ENCODE peak calls at places on chromosomes 11 and 22, in six cellular contexts. J, U, B, S, F and K are unnamed samples.

GRCh38 chr11:11155962-11156815 is 196.9 kb downstream of the CSNK2A3 start:
- DNase-seq in J (peak), U (peak), B (no peak), S (no peak), F (no peak), K (peak)

GRCh38 chr11:117931331-117931950 is 2.2 kb upstream of the TMPRSS13 start:
- DNase-seq in J (no peak), U (no peak), B (no peak), S (no peak), F (no peak), K (no peak)

GRCh38 chr11:9982127-9982795 is 311.8 kb downstream of the SBF2 start:
- DNase-seq in J (peak), U (no peak), B (peak), S (no peak), F (no peak), K (no peak)

GRCh38 chr11:97814325-97814959 is 1206.3 kb upstream of the CNTN5 start:
- DNase-seq in J (no peak), U (no peak), B (peak), S (no peak), F (no peak), K (no peak)

GRCh38 chr11:130760515-130761125 is 155.7 kb downstream of the SNX19 start:
- DNase-seq in J (no peak), U (no peak), B (no peak), S (no peak), F (no peak), K (no peak)

GRCh38 chr11:117823941-117824420 is 563 bp downstream of the FXYD2 start:
- DNase-seq in J (no peak), U (peak), B (peak), S (no peak), F (no peak), K (no peak)

GRCh38 chr22:44712962-44713361 is 11.0 kb downstream of the PRR5 start:
- DNase-seq in J (no peak), U (no peak), B (no peak), S (no peak), F (no peak), K (no peak)

GRCh38 chr11:45621541-45621940 is 43.9 kb downstream of the CHST1 start:
- DNase-seq in J (no peak), U (no peak), B (no peak), S (no peak), F (no peak), K (no peak)

GRCh38 chr11:125402436-125402835 is 93.6 kb downstream of the FEZ1 start:
- DNase-seq in J (no peak), U (no peak), B (peak), S (no peak), F (no peak), K (no peak)

GRCh38 chr11:112361396-112361795 is 100.7 kb upstream of the PLET1 start:
- DNase-seq in J (no peak), U (no peak), B (no peak), S (no peak), F (no peak), K (no peak)
- TF ChIP-seq MYC in J (no peak), U (no peak), B (no peak), S (no peak), F (no peak), K (no peak)

GRCh38 chr11:66857234-66857926 is 516 bp downstream of the LRFN4 start:
- DNase-seq in J (peak), U (peak), B (no peak), S (peak), F (no peak), K (peak)

GRCh38 chr11:66854231-66854661 is 2.6 kb upstream of the LRFN4 start:
- DNase-seq in J (no peak), U (no peak), B (no peak), S (no peak), F (no peak), K (no peak)

GRCh38 chr11:66854729-66855211 is 2.1 kb upstream of the LRFN4 start:
- DNase-seq in J (no peak), U (no peak), B (no peak), S (no peak), F (no peak), K (no peak)

GRCh38 chr11:66856496-66857233 is at the start of gene LRFN4:
- DNase-seq in J (peak), U (no peak), B (no peak), S (no peak), F (no peak), K (peak)

GRCh38 chr11:66855574-66856495 is 1.0 kb upstream of the LRFN4 start:
- DNase-seq in J (peak), U (peak), B (peak), S (peak), F (peak), K (peak)
- TF ChIP-seq MYC in J (no peak), U (peak), B (no peak), S (no peak), F (no peak), K (no peak)

DNA sequence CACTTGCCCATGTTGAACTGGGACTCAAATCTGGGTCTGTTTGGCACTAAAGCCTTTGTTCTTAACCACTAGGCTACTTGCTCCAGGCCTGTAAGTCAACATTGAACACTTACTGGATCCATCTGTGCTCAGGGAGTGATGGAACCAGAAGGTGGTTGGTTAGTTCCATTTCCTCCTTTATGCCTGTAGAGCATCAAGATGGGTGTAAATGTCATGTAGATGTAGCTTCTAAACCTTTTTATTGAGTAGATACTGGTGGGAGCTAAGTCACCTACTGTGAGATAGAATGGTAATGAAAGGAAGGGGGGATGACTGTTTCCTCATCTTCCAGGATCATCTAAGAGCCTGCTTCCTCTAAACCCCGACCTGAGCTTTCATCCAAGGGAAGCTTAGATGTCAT is 38.6 kb upstream of the ALKBH3 start:
- DNase-seq in J (no peak), U (no peak), B (no peak), S (no peak), F (no peak), K (no peak)
- TF ChIP-seq MYC in J (no peak), U (no peak), B (no peak), S (no peak), F (no peak), K (no peak)

DNA sequence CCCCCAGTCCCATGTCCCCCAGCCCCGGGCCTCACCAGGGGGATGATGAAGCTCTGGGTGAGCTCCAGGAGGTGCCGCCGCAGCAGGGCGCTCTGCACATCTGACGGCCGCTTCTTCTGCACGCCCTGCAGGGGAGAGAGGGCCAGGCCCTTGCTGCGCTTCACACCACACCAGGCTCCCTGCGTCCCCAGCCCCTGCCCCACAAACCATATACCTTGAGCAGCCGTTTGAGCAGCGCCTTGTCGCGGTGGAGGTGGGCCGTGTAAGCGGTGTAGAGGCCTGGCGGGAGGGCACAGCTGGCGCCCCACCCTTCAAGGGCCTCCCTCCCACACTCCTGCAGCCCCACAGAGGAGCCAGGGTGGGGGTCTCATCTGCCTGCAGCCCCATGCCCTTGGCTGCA is 6.2 kb upstream of the PLXNB2 start:
- DNase-seq in J (no peak), U (no peak), B (no peak), S (no peak), F (no peak), K (no peak)
- TF ChIP-seq MYC in J (no peak), U (no peak), B (no peak), S (no peak), F (no peak), K (no peak)

GRCh38 chr11:61712911-61713310 is 32.7 kb downstream of the DAGLA start:
- DNase-seq in J (no peak), U (no peak), B (no peak), S (no peak), F (no peak), K (no peak)

GRCh38 chr11:61709572-61709971 is 29.4 kb downstream of the DAGLA start:
- DNase-seq in J (no peak), U (peak), B (no peak), S (no peak), F (no peak), K (no peak)

GRCh38 chr11:61712301-61712700 is 32.1 kb downstream of the DAGLA start:
- DNase-seq in J (no peak), U (no peak), B (no peak), S (no peak), F (no peak), K (no peak)

GRCh38 chr11:61711037-61711436 is 30.8 kb downstream of the DAGLA start:
- DNase-seq in J (no peak), U (no peak), B (no peak), S (no peak), F (no peak), K (no peak)

GRCh38 chr11:61711493-61711892 is 31.3 kb downstream of the DAGLA start:
- DNase-seq in J (no peak), U (no peak), B (no peak), S (no peak), F (no peak), K (no peak)
- TF ChIP-seq MYC in J (no peak), U (no peak), B (no peak), S (no peak), F (no peak), K (no peak)